ENCODE peak calls at places on chromosome 5, in eight cellular contexts. F is NCI-H1417; H is OCI-LY7; A is CD4-positive, alpha-beta memory T cell; V is astrocyte; P is smooth muscle cell of the brain vasculature; I is heart right ventricle; S is activated naive CD8-positive, alpha-beta T cell treated with anti-CD3 and anti-CD28 coated beads, Interleukin-2, amount 50 U/mL, for 16 hours. T is an unnamed sample.

GRCh38 chr5:69281114-69281513 is 46.4 kb downstream of the CDK7 start:
- DNase-seq in P (no peak), S (no peak), A (no peak), V (no peak), H (no peak), F (no peak), I (no peak), T (no peak)

GRCh38 chr5:135478938-135479337 is 26.8 kb upstream of the TIFAB start:
- DNase-seq in V (no peak), A (no peak), P (no peak), S (no peak), F (peak; percentile 3), H (no peak), I (no peak), T (no peak)

GRCh38 chr5:81303563-81303962 is 2.2 kb downstream of the ZCCHC9 start:
- DNase-seq in S (no peak), H (no peak), F (no peak), I (no peak), A (no peak), V (peak; percentile 77), P (no peak), T (no peak)

GRCh38 chr5:106757672-106758071 is 913.1 kb downstream of the EFNA5 start:
- DNase-seq in I (no peak), V (no peak), H (no peak), A (no peak), P (no peak), S (no peak), F (no peak), T (no peak)

GRCh38 chr5:39570418-39571027 is 145.7 kb upstream of the DAB2 start:
- DNase-seq in A (peak; percentile 22), H (peak; percentile 35), S (no peak), P (peak; percentile 31), F (no peak), V (peak; percentile 16), I (no peak), T (no peak)

GRCh38 chr5:127934791-127935256 is 148.7 kb upstream of the SLC12A2 start:
- DNase-seq in I (no peak), P (no peak), F (peak; percentile 47), S (no peak), H (no peak), V (peak; percentile 77), A (no peak), T (no peak)

GRCh38 chr5:68420476-68421344 is 205.2 kb downstream of the PIK3R1 start:
- DNase-seq in A (no peak), F (no peak), P (no peak), V (no peak), H (no peak), S (no peak), I (peak; percentile 66), T (no peak)

GRCh38 chr5:158320178-158320674 is 461.3 kb upstream of the CLINT1 start:
- DNase-seq in A (no peak), P (no peak), S (no peak), I (no peak), H (no peak), F (no peak), V (no peak), T (no peak)

GRCh38 chr5:67200809-67201562 is 4.4 kb upstream of the CD180 start:
- DNase-seq in I (no peak), H (no peak), F (no peak), P (no peak), V (no peak), S (no peak), A (no peak), T (no peak)

GRCh38 chr5:124093658-124094057 is 581.7 kb downstream of the CSNK1G3 start:
- DNase-seq in V (no peak), P (no peak), I (no peak), H (no peak), S (no peak), A (no peak), F (no peak), T (no peak)

GRCh38 chr5:135158982-135159381 is 125.0 kb upstream of the PITX1 start:
- DNase-seq in I (no peak), P (no peak), H (no peak), F (no peak), S (no peak), A (no peak), V (no peak), T (no peak)

GRCh38 chr5:157130933-157131332 is 11.7 kb downstream of the MED7 start:
- DNase-seq in F (no peak), I (no peak), S (no peak), P (no peak), H (peak; percentile 66), A (no peak), V (no peak), T (no peak)

GRCh38 chr5:128708841-128709240 is 170.8 kb upstream of the FBN2 start:
- DNase-seq in H (no peak), S (no peak), I (no peak), V (no peak), F (no peak), A (no peak), P (no peak), T (no peak)

T was measured in stimulated activated naive CD4-positive, alpha-beta T cell treated with Interleukin-2 at 50 U/mL for 16 hours.